ENCODE peak calls at places on chromosome 9, in nine cellular contexts. T, V, P, F, S, G, Y, R and N are unnamed samples.

GRCh38 chr9:137551656-137552534 is at the start of gene MRPL41:
- DNase-seq in T (peak; percentile 97), V (peak; percentile 84), P (peak; percentile 86), F (peak; percentile 93), S (peak; percentile 65), G (peak; percentile 85), Y (peak; percentile 92), R (peak; percentile 94), N (peak; percentile 85)

GRCh38 chr9:19231126-19232035 is 888 bp downstream of the DENND4C start:
- DNase-seq in T (peak; percentile 50), V (peak; percentile 22), P (peak; percentile 37), F (peak; percentile 34), S (no peak), G (peak; percentile 38), Y (peak; percentile 50), R (no peak), N (peak; percentile 35)

GRCh38 chr9:89842267-89842768 is 237.5 kb downstream of the GADD45G start:
- DNase-seq in T (no peak), V (no peak), P (no peak), F (no peak), S (no peak), G (no peak), Y (peak; percentile 73), R (no peak), N (no peak)

GRCh38 chr9:121154782-121155181 is 46.9 kb downstream of the RAB14 start:
- DNase-seq in T (no peak), V (no peak), P (peak; percentile 84), F (no peak), S (no peak), G (peak; percentile 37), Y (no peak), R (no peak), N (no peak)

GRCh38 chr9:114429488-114429887 is 41.7 kb upstream of the AKNA start:
- DNase-seq in T (no peak), V (no peak), P (no peak), F (no peak), S (no peak), G (no peak), Y (no peak), R (no peak), N (no peak)

GRCh38 chr9:117551171-117551570 is 136.3 kb upstream of the ASTN2 start:
- DNase-seq in T (no peak), V (no peak), P (no peak), F (no peak), S (no peak), G (no peak), Y (no peak), R (no peak), N (no peak)

GRCh38 chr9:33942471-33943083 is 106.1 kb downstream of the UBAP2 start:
- DNase-seq in T (no peak), V (no peak), P (peak; percentile 63), F (no peak), S (no peak), G (peak; percentile 85), Y (no peak), R (no peak), N (peak; percentile 78)

GRCh38 chr9:107899961-107900330 is 410.4 kb upstream of the KLF4 start:
- DNase-seq in T (no peak), V (no peak), P (no peak), F (no peak), S (no peak), G (no peak), Y (no peak), R (no peak), N (no peak)

GRCh38 chr9:16864741-16865434 is 5.6 kb downstream of the BNC2 start:
- DNase-seq in T (no peak), V (no peak), P (no peak), F (no peak), S (no peak), G (peak; percentile 56), Y (no peak), R (no peak), N (peak; percentile 51)

GRCh38 chr9:71036501-71036900 is 84.9 kb downstream of the TRPM3 start:
- DNase-seq in T (no peak), V (no peak), P (peak; percentile 18), F (no peak), S (no peak), G (peak; percentile 26), Y (no peak), R (no peak), N (peak; percentile 60)

GRCh38 chr9:96021616-96022444 is 146.3 kb downstream of the ERCC6L2 start:
- DNase-seq in T (peak; percentile 52), V (peak; percentile 14), P (no peak), F (no peak), S (no peak), G (no peak), Y (no peak), R (no peak), N (no peak)

GRCh38 chr9:18798106-18798505 is 234.9 kb downstream of the SAXO1 start:
- DNase-seq in T (no peak), V (no peak), P (no peak), F (no peak), S (no peak), G (no peak), Y (no peak), R (no peak), N (no peak)

GRCh38 chr9:82750411-82750918 is 312.5 kb downstream of the RASEF start:
- DNase-seq in T (no peak), V (no peak), P (no peak), F (no peak), S (no peak), G (no peak), Y (no peak), R (no peak), N (no peak)

GRCh38 chr9:82745919-82746318 is 317.0 kb downstream of the RASEF start:
- DNase-seq in T (no peak), V (no peak), P (no peak), F (no peak), S (no peak), G (no peak), Y (no peak), R (no peak), N (no peak)
- H3K4me3 ChIP-seq in T (no peak overlapping the region), V (no peak overlapping the region), P (no peak overlapping the region), F (no peak overlapping the region), S (no peak overlapping the region), G (no peak overlapping the region), Y (no peak overlapping the region), R (no peak overlapping the region), N (no peak overlapping the region)

DNA sequence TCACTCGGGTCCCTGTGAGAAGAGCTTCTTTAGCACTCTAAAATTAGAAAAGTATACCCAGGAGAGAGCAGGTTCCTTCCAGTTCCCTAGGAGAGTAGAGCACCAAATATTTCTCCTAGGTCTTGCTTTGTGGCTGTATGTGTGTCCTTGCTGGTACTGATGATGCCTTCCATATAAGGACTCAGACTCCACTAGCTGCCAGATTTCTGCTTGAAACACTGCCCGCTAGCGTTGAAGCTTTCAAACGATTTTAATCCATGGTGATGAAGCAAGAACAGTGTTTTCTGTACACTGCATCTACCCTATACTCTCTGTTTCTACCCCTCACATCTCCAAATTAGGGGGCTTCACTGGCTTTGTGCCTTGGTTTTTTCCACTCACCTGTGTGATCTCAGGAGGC is 2.4 kb upstream of the SMC2 start:
- DNase-seq in T (peak; percentile 1), V (no peak), P (peak; percentile 24), F (peak; percentile 42), S (no peak), G (peak; percentile 53), Y (peak; percentile 65), R (peak; percentile 72), N (peak; percentile 76)
- TF ChIP-seq CTCF in T (no peak), V (no peak), P (no peak), F (peak; percentile 63), S (peak; percentile 14), G (peak; percentile 42), Y (no peak), R (peak; percentile 28), N (peak; percentile 36)

GRCh38 chr9:134875376-134875775 is 5.2 kb upstream of the FCN2 start:
- DNase-seq in T (no peak), V (no peak), P (no peak), F (no peak), S (no peak), G (no peak), Y (no peak), R (no peak), N (no peak)

GRCh38 chr9:134870746-134871667 is 9.6 kb upstream of the FCN2 start:
- DNase-seq in T (no peak), V (no peak), P (no peak), F (no peak), S (no peak), G (no peak), Y (no peak), R (peak; percentile 50), N (no peak)

GRCh38 chr9:134871941-134872340 is 8.7 kb upstream of the FCN2 start:
- DNase-seq in T (no peak), V (no peak), P (no peak), F (no peak), S (no peak), G (no peak), Y (no peak), R (no peak), N (no peak)

GRCh38 chr9:134870311-134870694 is 10.3 kb upstream of the FCN2 start:
- DNase-seq in T (no peak), V (no peak), P (no peak), F (no peak), S (no peak), G (no peak), Y (no peak), R (peak; percentile 57), N (no peak)

DNA sequence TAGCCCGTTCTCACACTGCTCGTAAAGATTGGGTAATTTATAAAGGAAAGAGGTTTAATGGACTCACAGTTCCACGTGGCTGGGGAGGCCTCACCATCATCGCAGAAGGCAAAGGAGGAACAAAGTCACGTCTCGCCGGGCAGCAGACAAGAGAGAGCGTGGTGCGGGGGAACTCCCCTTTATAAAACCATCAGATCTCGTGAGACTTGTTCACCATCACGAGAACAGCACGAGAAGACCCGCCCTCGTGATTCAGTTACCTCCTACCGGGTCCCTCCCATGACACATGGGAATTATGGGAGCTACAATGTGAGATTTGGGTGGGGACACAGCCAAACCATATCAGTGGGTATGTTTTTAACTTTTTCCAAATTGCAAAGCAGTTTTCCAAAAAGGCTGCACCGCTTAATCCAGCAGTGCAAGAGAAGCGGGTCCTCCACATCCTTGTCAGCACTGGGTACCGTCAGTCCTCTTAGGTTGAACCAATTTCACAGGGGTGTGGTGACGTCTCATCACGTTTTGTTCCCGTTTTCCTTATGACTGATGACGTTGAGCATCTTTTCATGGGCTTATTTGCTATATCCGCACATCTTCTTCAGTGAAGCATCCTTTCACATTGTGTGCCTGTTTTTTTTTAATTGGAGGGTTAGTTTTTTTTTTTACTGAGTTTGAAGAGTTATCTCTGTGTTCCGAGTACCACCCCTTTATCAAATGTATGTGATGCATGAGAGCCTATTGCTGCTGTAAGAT is 8.0 kb upstream of the FCN2 start:
- DNase-seq in T (no peak), V (no peak), P (no peak), F (peak; percentile 24), S (no peak), G (no peak), Y (no peak), R (no peak), N (no peak)
- H3K4me3 ChIP-seq in T (no peak overlapping the region), V (no peak overlapping the region), P (no peak overlapping the region), F (no peak overlapping the region), S (no peak overlapping the region), G (no peak overlapping the region), Y (no peak overlapping the region), R (no peak overlapping the region), N (no peak overlapping the region)

DNA sequence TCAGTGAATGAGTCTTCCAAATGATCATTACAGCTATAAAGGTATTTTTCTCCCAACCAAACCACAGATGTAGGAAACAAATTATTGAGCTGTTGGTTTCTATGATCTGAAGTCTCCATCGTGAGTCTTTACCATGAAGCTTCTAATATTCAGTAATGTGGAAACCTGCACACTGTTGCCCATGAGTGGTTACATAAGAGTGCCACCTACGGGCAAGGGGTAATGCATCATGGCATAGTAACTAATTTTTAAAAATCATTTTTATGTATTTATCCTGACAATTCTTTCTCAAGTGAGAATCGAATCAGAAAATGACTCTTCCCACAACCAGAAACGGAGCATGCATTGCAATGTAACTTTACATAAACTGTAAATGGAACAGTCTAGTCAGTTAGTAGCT is 282.5 kb upstream of the SMARCA2 start:
- DNase-seq in T (no peak), V (no peak), P (no peak), F (peak; percentile 12), S (no peak), G (no peak), Y (no peak), R (no peak), N (no peak)
- TF ChIP-seq CTCF in T (no peak), V (no peak), P (peak; percentile 72), F (peak; percentile 75), S (peak; percentile 29), G (no peak), Y (no peak), R (no peak), N (no peak)